ENCODE peak calls at places on chromosomes 6 and 20, in eight cellular contexts. N is fibroblast of lung; C is brain microvascular endothelial cell; U is ovary; S is SK-N-SH; F is heart right ventricle; A is CD8-positive, alpha-beta T cell; D is SJSA1. Q is an unnamed sample.

GRCh38 chr6:52423971-52424381 is 3.8 kb downstream of the EFHC1 start:
- DNase-seq in N (peak; percentile 88), C (peak; percentile 89), U (no peak), S (no peak), F (no peak), A (no peak), D (peak; percentile 81), Q (peak; percentile 67)

GRCh38 chr6:56685102-56685733 is 42.5 kb upstream of the DST start:
- DNase-seq in N (no peak), C (no peak), U (no peak), S (no peak), F (no peak), A (no peak), D (no peak), Q (no peak)

GRCh38 chr20:17854307-17854903 is 114.2 kb downstream of the SNX5 start:
- DNase-seq in N (peak; percentile 47), C (peak; percentile 46), U (peak; percentile 66), S (peak; percentile 72), F (peak; percentile 56), A (no peak), D (peak; percentile 57), Q (no peak)

GRCh38 chr6:157630463-157631080 is 192.5 kb upstream of the SNX9 start:
- DNase-seq in N (no peak), C (no peak), U (no peak), S (no peak), F (no peak), A (no peak), D (no peak), Q (no peak)

GRCh38 chr6:10954590-10955010 is 67.7 kb downstream of the SYCP2L start:
- DNase-seq in N (peak; percentile 75), C (peak; percentile 81), U (peak; percentile 15), S (peak; percentile 60), F (peak; percentile 78), A (peak; percentile 34), D (peak; percentile 84), Q (peak; percentile 58)

GRCh38 chr6:12950879-12951814 is 234.6 kb downstream of the PHACTR1 start:
- DNase-seq in N (no peak), C (no peak), U (no peak), S (no peak), F (no peak), A (no peak), D (no peak), Q (no peak)

GRCh38 chr6:143969077-143969476 is 39.0 kb downstream of the PLAGL1 start:
- DNase-seq in N (no peak), C (no peak), U (no peak), S (no peak), F (no peak), A (no peak), D (no peak), Q (no peak)

GRCh38 chr6:100203391-100203790 is 209.4 kb upstream of the MCHR2 start:
- DNase-seq in N (peak; percentile 96), C (peak; percentile 88), U (no peak), S (no peak), F (no peak), A (no peak), D (peak; percentile 62), Q (peak; percentile 87)

GRCh38 chr6:30887901-30888300 is 3.6 kb downstream of the DDR1 start:
- DNase-seq in N (no peak), C (no peak), U (no peak), S (peak; percentile 22), F (no peak), A (no peak), D (no peak), Q (no peak)

GRCh38 chr6:17762651-17763050 is 55.9 kb upstream of the NUP153 start:
- DNase-seq in N (no peak), C (no peak), U (no peak), S (no peak), F (no peak), A (no peak), D (no peak), Q (no peak)

GRCh38 chr6:105022416-105022815 is 65.5 kb downstream of the LIN28B start:
- DNase-seq in N (no peak), C (no peak), U (no peak), S (no peak), F (no peak), A (no peak), D (no peak), Q (no peak)

GRCh38 chr20:47360489-47361267 is 4.2 kb upstream of the ZMYND8 start:
- DNase-seq in N (peak; percentile 96), C (peak; percentile 93), U (peak; percentile 91), S (peak; percentile 75), F (peak; percentile 91), A (no peak), D (peak; percentile 95), Q (peak; percentile 90)

GRCh38 chr6:156955494-156956183 is 178.5 kb downstream of the ARID1B start:
- DNase-seq in N (no peak), C (no peak), U (no peak), S (no peak), F (peak; percentile 56), A (no peak), D (no peak), Q (no peak)

GRCh38 chr6:152983637-152984386 is 971 bp upstream of the FBXO5 start:
- DNase-seq in N (peak; percentile 85), C (peak; percentile 87), U (peak; percentile 97), S (peak; percentile 19), F (peak; percentile 97), A (no peak), D (peak; percentile 85), Q (peak; percentile 29)

GRCh38 chr20:40563296-40563950 is 125.6 kb downstream of the MAFB start:
- DNase-seq in N (peak; percentile 85), C (peak; percentile 22), U (no peak), S (no peak), F (peak; percentile 33), A (no peak), D (no peak), Q (no peak)

DNA sequence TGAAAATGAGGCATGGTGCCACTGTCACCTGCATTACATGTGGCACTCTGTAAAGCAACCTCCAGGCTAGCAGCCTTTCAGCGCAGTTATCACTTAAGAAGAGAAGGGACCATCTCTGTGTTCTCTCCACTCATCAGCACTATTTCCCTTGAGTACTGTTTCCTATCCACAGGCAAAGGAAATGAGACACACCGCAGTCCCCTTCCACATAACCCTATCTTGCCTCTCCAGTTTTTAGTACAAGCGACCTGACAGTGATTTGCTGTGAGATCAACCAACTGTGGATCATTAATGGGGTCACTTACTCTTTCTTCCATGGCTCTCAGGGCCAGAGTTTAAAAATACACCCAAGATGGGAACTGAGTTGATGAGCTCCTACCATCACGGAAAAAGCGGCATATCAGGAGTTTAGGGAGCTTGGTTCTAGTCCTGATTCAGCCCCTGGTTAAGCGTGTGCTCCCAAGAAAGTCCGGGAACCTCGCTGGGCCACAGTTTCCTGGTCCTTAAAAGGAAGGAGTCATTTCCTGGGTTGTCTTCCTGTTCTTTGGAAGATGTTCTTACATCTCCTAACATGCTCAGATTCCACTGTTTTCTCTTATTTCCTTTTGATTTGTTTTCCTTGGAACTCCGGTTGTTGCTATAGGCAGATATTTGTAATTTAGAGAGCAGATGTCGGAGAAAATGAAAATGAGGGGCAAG is 27.3 kb downstream of the PRDM1 start:
- DNase-seq in N (no peak), C (no peak), U (no peak), S (no peak), F (no peak), A (no peak), D (no peak), Q (no peak)
- H3K27ac ChIP-seq in N (no peak overlapping the region), C (no peak overlapping the region), U (no peak overlapping the region), S (no peak overlapping the region), F (peak overlapping the region; percentile 46), A (no peak overlapping the region), D (no peak overlapping the region), Q (no peak overlapping the region)

DNA sequence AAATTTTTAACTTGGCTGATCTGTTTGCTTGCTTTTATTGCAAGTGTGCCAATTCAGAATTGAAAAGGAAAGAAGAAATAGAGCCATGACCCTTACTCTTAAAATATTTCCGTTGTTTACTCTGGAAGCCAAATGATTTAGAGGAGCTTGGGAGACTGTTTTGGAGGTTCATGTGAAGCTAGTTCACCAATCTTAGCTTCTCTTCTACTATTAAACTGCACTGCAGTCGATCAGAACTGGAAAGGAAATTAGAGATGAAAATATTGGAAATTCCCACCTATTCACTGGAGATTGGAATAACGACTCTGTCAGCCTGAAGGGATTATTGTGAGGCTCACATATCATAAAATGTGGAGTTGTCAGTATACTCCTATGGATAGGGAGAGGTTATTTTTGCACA is 81.8 kb downstream of the MLIP start:
- DNase-seq in N (peak; percentile 29), C (no peak), U (no peak), S (no peak), F (no peak), A (no peak), D (no peak), Q (no peak)
- H3K4me3 ChIP-seq in N (no peak overlapping the region), C (no peak overlapping the region), U (no peak overlapping the region), S (no peak overlapping the region), F (no peak overlapping the region), A (no peak overlapping the region), D (no peak overlapping the region), Q (no peak overlapping the region)

GRCh38 chr20:57473246-57474042 is 51.5 kb downstream of the CTCFL start:
- DNase-seq in N (no peak), C (no peak), U (no peak), S (no peak), F (no peak), A (no peak), D (no peak), Q (no peak)
- H3K27ac ChIP-seq in N (no peak overlapping the region), C (no peak overlapping the region), U (no peak overlapping the region), S (no peak overlapping the region), F (peak overlapping the region; percentile 19), A (no peak overlapping the region), D (no peak overlapping the region), Q (no peak overlapping the region)

GRCh38 chr20:32206383-32207210 is 946 bp downstream of the PLAGL2 start:
- DNase-seq in N (no peak), C (no peak), U (no peak), S (peak; percentile 25), F (no peak), A (no peak), D (no peak), Q (no peak)

GRCh38 chr20:32205502-32206382 is 1.8 kb downstream of the PLAGL2 start:
- DNase-seq in N (peak; percentile 38), C (no peak), U (no peak), S (peak; percentile 54), F (no peak), A (no peak), D (no peak), Q (no peak)

GRCh38 chr20:32207211-32207625 is 325 bp downstream of the PLAGL2 start:
- DNase-seq in N (no peak), C (no peak), U (peak; percentile 42), S (no peak), F (no peak), A (no peak), D (no peak), Q (no peak)

GRCh38 chr20:32203556-32204484 is 3.7 kb downstream of the PLAGL2 start:
- DNase-seq in N (no peak), C (no peak), U (no peak), S (no peak), F (no peak), A (no peak), D (no peak), Q (no peak)

DNA sequence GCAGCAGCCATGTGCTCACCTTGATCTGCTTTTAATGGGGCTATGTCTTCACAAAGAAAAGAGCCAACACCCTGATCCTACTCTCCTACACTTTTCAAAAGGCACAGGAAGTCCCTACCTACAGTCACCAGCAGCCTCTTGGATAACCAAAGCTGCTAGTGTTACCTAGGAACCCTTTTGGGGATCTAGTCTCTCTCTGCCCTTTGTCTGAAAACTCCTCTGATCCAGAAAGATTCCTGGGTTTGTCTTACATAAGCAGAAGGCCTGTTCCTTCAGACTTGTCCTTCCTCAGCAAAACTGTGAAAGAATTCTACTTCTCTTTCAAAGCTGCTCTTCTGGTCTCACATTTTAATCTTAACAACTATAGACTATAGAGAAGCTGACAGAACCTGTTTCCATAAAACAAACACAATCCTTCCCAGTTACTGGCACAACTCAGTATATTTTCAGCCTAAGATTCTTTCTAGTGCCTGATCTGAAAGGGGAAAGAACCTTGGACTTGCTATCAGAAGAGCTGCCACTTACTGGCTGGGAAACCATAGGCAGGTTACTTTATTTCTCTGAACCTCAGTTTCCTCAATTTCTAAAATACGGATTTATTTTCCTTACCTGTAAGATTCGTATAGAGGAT is 2.9 kb downstream of the PLAGL2 start:
- DNase-seq in N (no peak), C (no peak), U (no peak), S (no peak), F (no peak), A (no peak), D (no peak), Q (no peak)
- H3K4me3 ChIP-seq in N (peak overlapping the region; percentile 8), C (no peak overlapping the region), U (no peak overlapping the region), S (no peak overlapping the region), F (no peak overlapping the region), A (no peak overlapping the region), D (no peak overlapping the region), Q (no peak overlapping the region)